ENCODE peak calls at places on chromosome 11, in seven cellular contexts. One of them, this sample, is unnamed.

GRCh38 chr11:128902515-128903066 is 11.4 kb downstream of the KCNJ5 start:
- DNase-seq in osteocyte: no peak
- DNase-seq in left cardiac atrium: no peak
- DNase-seq in EH: peak; percentile 68
- DNase-seq in stimulated activated naive CD8-positive, alpha-beta T cell treated with anti-CD3 and anti-CD28 coated beads, Interleukin-15, Interleukin-2, amounts not matched to agents 100 U/mL and 50 U/mL, for 24 hours: no peak
- DNase-seq in effector CD4-positive, alpha-beta T cell: no peak
- DNase-seq in effector CD8-positive, alpha-beta T cell: no peak
- DNase-seq in this sample: peak; percentile 67

GRCh38 chr11:14974021-14974698 is 2.0 kb upstream of the CALCA start:
- DNase-seq in stimulated activated naive CD8-positive, alpha-beta T cell treated with anti-CD3 and anti-CD28 coated beads, Interleukin-15, Interleukin-2, amounts not matched to agents 100 U/mL and 50 U/mL, for 24 hours: no peak
- DNase-seq in EH: no peak
- DNase-seq in left cardiac atrium: peak; percentile 20
- DNase-seq in effector CD4-positive, alpha-beta T cell: no peak
- DNase-seq in effector CD8-positive, alpha-beta T cell: no peak
- DNase-seq in osteocyte: no peak
- DNase-seq in this sample: no peak

GRCh38 chr11:66467756-66468155 is 1.1 kb downstream of the PELI3 start:
- DNase-seq in left cardiac atrium: peak; percentile 54
- DNase-seq in effector CD8-positive, alpha-beta T cell: no peak
- DNase-seq in osteocyte: no peak
- DNase-seq in effector CD4-positive, alpha-beta T cell: no peak
- DNase-seq in stimulated activated naive CD8-positive, alpha-beta T cell treated with anti-CD3 and anti-CD28 coated beads, Interleukin-15, Interleukin-2, amounts not matched to agents 100 U/mL and 50 U/mL, for 24 hours: peak; percentile 45
- DNase-seq in EH: peak; percentile 29
- DNase-seq in this sample: no peak

GRCh38 chr11:133835258-133836075 is 9.8 kb downstream of the SPATA19 start:
- DNase-seq in EH: peak; percentile 35
- DNase-seq in stimulated activated naive CD8-positive, alpha-beta T cell treated with anti-CD3 and anti-CD28 coated beads, Interleukin-15, Interleukin-2, amounts not matched to agents 100 U/mL and 50 U/mL, for 24 hours: peak; percentile 55
- DNase-seq in osteocyte: peak; percentile 77
- DNase-seq in left cardiac atrium: peak; percentile 44
- DNase-seq in effector CD8-positive, alpha-beta T cell: no peak
- DNase-seq in effector CD4-positive, alpha-beta T cell: no peak
- DNase-seq in this sample: peak; percentile 25

GRCh38 chr11:19903620-19904069 is 191.0 kb downstream of the NAV2 start:
- DNase-seq in effector CD4-positive, alpha-beta T cell: peak; percentile 19
- DNase-seq in left cardiac atrium: peak; percentile 75
- DNase-seq in stimulated activated naive CD8-positive, alpha-beta T cell treated with anti-CD3 and anti-CD28 coated beads, Interleukin-15, Interleukin-2, amounts not matched to agents 100 U/mL and 50 U/mL, for 24 hours: peak; percentile 67
- DNase-seq in effector CD8-positive, alpha-beta T cell: no peak
- DNase-seq in EH: peak; percentile 84
- DNase-seq in osteocyte: peak; percentile 90
- DNase-seq in this sample: peak; percentile 72

GRCh38 chr11:86947541-86947940 is 7.7 kb downstream of the FZD4 start:
- DNase-seq in EH: peak; percentile 79
- DNase-seq in effector CD8-positive, alpha-beta T cell: no peak
- DNase-seq in left cardiac atrium: no peak
- DNase-seq in stimulated activated naive CD8-positive, alpha-beta T cell treated with anti-CD3 and anti-CD28 coated beads, Interleukin-15, Interleukin-2, amounts not matched to agents 100 U/mL and 50 U/mL, for 24 hours: no peak
- DNase-seq in osteocyte: no peak
- DNase-seq in effector CD4-positive, alpha-beta T cell: no peak
- DNase-seq in this sample: peak; percentile 49

GRCh38 chr11:86990520-86990919 is 35.3 kb upstream of the FZD4 start:
- DNase-seq in EH: peak; percentile 82
- DNase-seq in left cardiac atrium: no peak
- DNase-seq in stimulated activated naive CD8-positive, alpha-beta T cell treated with anti-CD3 and anti-CD28 coated beads, Interleukin-15, Interleukin-2, amounts not matched to agents 100 U/mL and 50 U/mL, for 24 hours: no peak
- DNase-seq in effector CD4-positive, alpha-beta T cell: no peak
- DNase-seq in osteocyte: no peak
- DNase-seq in effector CD8-positive, alpha-beta T cell: no peak
- DNase-seq in this sample: peak; percentile 39

GRCh38 chr11:89660234-89660633 is 49.9 kb upstream of the TRIM77 start:
- DNase-seq in effector CD4-positive, alpha-beta T cell: no peak
- DNase-seq in effector CD8-positive, alpha-beta T cell: no peak
- DNase-seq in left cardiac atrium: no peak
- DNase-seq in EH: no peak
- DNase-seq in osteocyte: no peak
- DNase-seq in stimulated activated naive CD8-positive, alpha-beta T cell treated with anti-CD3 and anti-CD28 coated beads, Interleukin-15, Interleukin-2, amounts not matched to agents 100 U/mL and 50 U/mL, for 24 hours: no peak
- DNase-seq in this sample: no peak

This sample was measured in HFFc6.